ENCODE peak calls at places on chromosomes 7 and 10, in six cellular contexts. T is hepatocyte, P is kidney epithelial cell, G is heart right ventricle, A is ovary, U is right lobe of liver. I is an unnamed sample.

GRCh38 chr10:108545921-108546320 is 1377.4 kb downstream of the XPNPEP1 start:
- DNase-seq in T (no peak), P (no peak), G (no peak), A (no peak), U (no peak), I (no peak)

GRCh38 chr7:44184221-44184873 is 4.9 kb downstream of the GCK start:
- DNase-seq in T (peak; percentile 74), P (peak; percentile 89), G (no peak), A (no peak), U (no peak), I (no peak)

GRCh38 chr7:120052884-120053382 is 220.0 kb upstream of the KCND2 start:
- DNase-seq in T (peak; percentile 58), P (peak; percentile 94), G (no peak), A (peak; percentile 76), U (no peak), I (no peak)

GRCh38 chr10:86941991-86942421 is 15.4 kb downstream of the MMRN2 start:
- DNase-seq in T (no peak), P (no peak), G (no peak), A (peak; percentile 37), U (no peak), I (no peak)

GRCh38 chr7:68166525-68166924 is 1169.9 kb downstream of the TYW1 start:
- DNase-seq in T (no peak), P (no peak), G (no peak), A (no peak), U (no peak), I (no peak)

GRCh38 chr10:121313119-121313858 is 285.0 kb downstream of the FGFR2 start:
- DNase-seq in T (no peak), P (no peak), G (no peak), A (peak; percentile 43), U (no peak), I (no peak)

GRCh38 chr7:158811461-158811860 is 17.8 kb downstream of the ESYT2 start:
- DNase-seq in T (peak; percentile 66), P (peak; percentile 67), G (no peak), A (no peak), U (no peak), I (no peak)

GRCh38 chr10:24382596-24382978 is 173.6 kb downstream of the KIAA1217 start:
- DNase-seq in T (no peak), P (no peak), G (no peak), A (no peak), U (no peak), I (no peak)

GRCh38 chr10:100009793-100010676 is at the start of gene DNMBP:
- DNase-seq in T (peak; percentile 97), P (no peak), G (peak; percentile 82), A (peak; percentile 90), U (peak; percentile 91), I (no peak)

GRCh38 chr7:137287651-137288258 is 55.8 kb downstream of the PTN start:
- DNase-seq in T (no peak), P (no peak), G (no peak), A (no peak), U (no peak), I (no peak)

GRCh38 chr7:103446046-103446520 is at the start of gene SLC26A5:
- DNase-seq in T (peak; percentile 65), P (no peak), G (no peak), A (no peak), U (peak; percentile 39), I (no peak)

GRCh38 chr10:100923580-100923979 is 10.8 kb downstream of the SLF2 start:
- DNase-seq in T (no peak), P (no peak), G (no peak), A (no peak), U (no peak), I (no peak)

DNA sequence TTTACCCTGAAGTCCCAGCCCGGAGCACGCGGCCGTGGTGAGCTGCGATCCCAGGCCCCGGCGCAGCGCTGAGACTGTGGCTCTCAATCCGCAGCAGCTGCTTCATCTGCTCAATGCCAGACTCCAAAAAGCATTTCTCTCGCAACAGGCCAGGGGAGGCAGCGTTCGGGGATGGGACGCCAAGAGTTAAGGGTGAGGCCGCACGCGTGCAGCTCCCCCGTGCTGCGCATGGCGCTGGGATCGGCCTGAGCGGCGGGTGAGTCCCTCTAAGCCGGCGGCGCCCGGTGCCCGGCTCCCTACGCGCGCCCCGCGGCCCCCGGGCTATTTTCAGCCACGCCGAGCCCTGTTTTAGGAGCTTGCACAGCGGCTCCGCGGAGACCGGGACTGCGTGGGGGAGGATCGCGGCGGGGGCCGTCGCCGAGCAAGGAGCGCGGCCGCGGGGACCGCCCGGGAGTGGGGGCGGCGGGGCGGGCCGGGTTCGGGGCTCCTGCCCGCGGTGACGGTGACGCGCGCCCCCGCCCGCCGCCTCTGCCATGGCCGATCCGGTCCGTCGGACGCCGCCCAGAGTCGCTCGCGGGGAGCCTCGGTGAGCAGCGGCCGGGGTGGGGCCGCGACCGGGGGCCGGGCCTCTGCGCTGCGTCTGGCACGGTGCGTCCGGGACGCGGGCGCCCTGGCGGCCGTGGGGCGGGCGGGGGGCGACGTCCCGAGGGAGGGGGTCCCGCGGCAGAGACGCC is 29.4 kb upstream of the JAKMIP3 start:
- DNase-seq in T (peak; percentile 41), P (no peak), G (no peak), A (peak; percentile 60), U (no peak), I (no peak)
- H3K4me3 ChIP-seq in T (peak overlapping the region; percentile 36), P (peak overlapping the region; percentile 9), G (peak overlapping the region; percentile 49), A (peak overlapping the region; percentile 29), U (no peak overlapping the region), I (peak overlapping the region; percentile 18)

GRCh38 chr10:82968533-82968932 is 1093.5 kb downstream of the NRG3 start:
- DNase-seq in T (no peak), P (no peak), G (no peak), A (no peak), U (no peak), I (no peak)

GRCh38 chr10:82966130-82966529 is 1091.1 kb downstream of the NRG3 start:
- DNase-seq in T (no peak), P (no peak), G (no peak), A (no peak), U (no peak), I (no peak)

DNA sequence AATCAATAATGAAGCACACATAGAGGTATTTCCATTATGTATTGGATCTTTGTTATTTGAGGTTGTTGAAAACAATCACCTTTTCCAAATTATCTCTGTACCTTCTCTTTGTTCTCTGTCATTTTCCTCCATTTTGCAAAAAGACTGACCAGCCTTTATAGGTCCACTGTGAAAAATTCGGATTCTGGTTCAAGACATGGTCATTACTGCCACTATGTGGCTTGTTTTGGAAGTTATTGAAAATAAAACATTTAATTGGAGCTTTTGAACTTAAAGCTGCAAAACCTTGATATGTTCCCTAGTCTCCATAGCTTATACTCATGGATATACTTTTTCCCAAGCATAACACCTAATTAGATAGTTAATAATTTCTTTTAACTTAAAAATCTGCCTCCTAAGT is 1094.4 kb downstream of the NRG3 start:
- DNase-seq in T (peak; percentile 17), P (no peak), G (no peak), A (no peak), U (no peak), I (no peak)
- TF ChIP-seq CTCF in T (peak; percentile 52), P (peak; percentile 22), G (no peak), A (no peak), U (peak; percentile 30), I (peak; percentile 25)

GRCh38 chr7:123535517-123535916 is 1.1 kb upstream of the IQUB start:
- DNase-seq in T (no peak), P (no peak), G (no peak), A (peak; percentile 52), U (peak; percentile 23), I (no peak)
- H3K4me3 ChIP-seq in T (no peak overlapping the region), P (no peak overlapping the region), G (peak overlapping the region; percentile 65), A (peak overlapping the region; percentile 68), U (peak overlapping the region; percentile 56), I (peak overlapping the region; percentile 44)

GRCh38 chr10:98444314-98445006 is 2.3 kb downstream of the HPS1 start:
- DNase-seq in T (no peak), P (no peak), G (no peak), A (no peak), U (no peak), I (no peak)

GRCh38 chr10:98445200-98445812 is 1.4 kb downstream of the HPS1 start:
- DNase-seq in T (no peak), P (no peak), G (no peak), A (no peak), U (no peak), I (no peak)

GRCh38 chr10:98449287-98449686 is 2.6 kb upstream of the HPS1 start:
- DNase-seq in T (no peak), P (no peak), G (no peak), A (no peak), U (no peak), I (no peak)

GRCh38 chr10:98446121-98446655 is 547 bp downstream of the HPS1 start:
- DNase-seq in T (peak; percentile 53), P (no peak), G (no peak), A (peak; percentile 69), U (peak; percentile 62), I (no peak)

DNA sequence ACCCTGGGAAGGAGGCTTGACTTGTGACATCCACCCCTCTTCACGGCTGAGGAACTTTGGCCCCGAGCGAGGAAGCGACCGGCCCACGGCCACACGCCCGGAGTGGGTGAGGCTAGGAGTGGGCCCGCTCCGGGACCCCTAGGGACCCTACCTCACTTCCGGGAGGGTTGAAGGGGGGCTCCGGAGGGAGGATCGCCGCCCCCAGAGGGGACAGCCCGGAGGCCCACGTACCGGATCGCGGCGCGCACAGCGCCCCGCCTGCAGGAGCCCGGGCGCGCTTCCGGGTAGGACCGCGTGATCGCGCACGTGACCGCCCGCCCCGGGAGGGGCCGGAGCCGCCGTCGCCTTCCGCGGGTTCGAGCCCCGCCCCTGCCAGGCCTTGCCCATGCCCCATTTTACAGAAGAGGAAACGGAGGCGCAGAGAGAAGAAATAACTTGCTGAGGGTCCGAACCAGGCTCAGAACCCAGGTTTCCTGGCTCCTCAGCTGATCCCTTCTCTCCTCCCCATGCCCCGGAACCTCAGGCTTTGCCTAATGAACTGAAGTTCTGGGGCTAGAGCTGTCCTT is at the start of gene HPS1:
- DNase-seq in T (peak; percentile 91), P (no peak), G (peak; percentile 79), A (peak; percentile 90), U (peak; percentile 89), I (no peak)
- TF ChIP-seq CTCF in T (no peak), P (no peak), G (no peak), A (no peak), U (no peak), I (no peak)

DNA sequence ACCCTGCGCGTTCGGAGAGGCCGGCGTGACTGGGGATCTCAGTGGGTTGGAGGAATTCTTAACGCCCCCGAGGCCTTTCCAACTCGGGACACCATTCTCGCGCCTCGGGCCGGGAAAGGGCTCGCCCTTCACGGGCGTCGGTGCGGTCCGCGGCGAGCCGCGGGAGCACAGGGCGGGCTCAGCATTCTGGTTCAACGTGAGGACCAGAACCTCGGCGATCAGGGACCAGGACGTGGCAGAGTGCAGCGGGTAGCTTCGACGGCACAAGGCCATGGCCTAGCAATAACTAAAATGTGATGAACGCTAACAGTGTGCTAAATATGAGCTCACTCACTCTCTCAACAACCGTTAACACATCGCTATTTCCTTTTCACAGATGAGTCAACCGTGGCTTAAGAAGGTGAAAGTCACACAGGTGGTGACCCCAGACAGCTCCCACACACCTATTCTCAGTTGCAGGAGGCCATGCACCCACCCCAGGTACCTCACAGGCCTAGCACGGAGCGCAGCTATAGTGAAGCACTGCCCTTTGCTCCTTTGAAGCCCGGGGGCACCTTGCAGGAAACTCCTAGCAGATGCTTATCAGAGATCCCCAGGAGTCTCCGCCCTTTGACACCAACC is 4.5 kb upstream of the EMX2 start:
- DNase-seq in T (no peak), P (no peak), G (no peak), A (no peak), U (no peak), I (no peak)
- H3K4me3 ChIP-seq in T (no peak overlapping the region), P (no peak overlapping the region), G (no peak overlapping the region), A (peak overlapping the region; percentile 37), U (no peak overlapping the region), I (no peak overlapping the region)